ENCODE peak calls at places on chromosomes 16 and 17, in seven cellular contexts. U is mucosa of gallbladder, Y is SW 1271, G is SK-N-SH, J is non-pigmented ciliary epithelial cell, B is cardiac muscle cell, S is AG20443. K is an unnamed sample.

GRCh38 chr16:19330801-19331484 is 45.4 kb downstream of the CLEC19A start:
- DNase-seq in U (no peak), B (peak), S (peak), G (no peak), J (no peak), Y (no peak), K (peak)

GRCh38 chr17:64658931-64659330 is 3.2 kb downstream of the SMURF2 start:
- DNase-seq in G (no peak), Y (no peak), U (no peak), J (no peak), S (no peak), B (peak), K (no peak)

GRCh38 chr17:49696233-49696761 is 11.5 kb downstream of the SLC35B1 start:
- DNase-seq in B (no peak), J (no peak), U (no peak), G (no peak), Y (no peak), S (no peak), K (no peak)

GRCh38 chr17:62868008-62868407 is 59.9 kb upstream of the MARCHF10 start:
- DNase-seq in U (no peak), J (no peak), B (no peak), G (no peak), Y (no peak), S (no peak), K (no peak)

GRCh38 chr16:4461250-4462085 is 13.0 kb downstream of the NMRAL1 start:
- DNase-seq in B (no peak), U (no peak), Y (no peak), J (no peak), S (no peak), G (peak), K (no peak)

GRCh38 chr17:82022310-82022980 is at the start of gene CENPX:
- DNase-seq in B (no peak), U (no peak), G (no peak), S (no peak), Y (no peak), J (no peak), K (no peak)

GRCh38 chr17:9451919-9452318 is 123.7 kb downstream of the STX8 start:
- DNase-seq in S (no peak), U (no peak), G (no peak), B (no peak), Y (no peak), J (no peak), K (no peak)

GRCh38 chr17:20226814-20227482 is 217.8 kb downstream of the SPECC1 start:
- DNase-seq in B (peak), S (peak), Y (peak), U (peak), J (no peak), G (peak), K (peak)

GRCh38 chr16:88569614-88569984 is 604 bp upstream of the ZC3H18 start:
- DNase-seq in J (no peak), Y (no peak), U (no peak), G (peak), B (peak), S (peak), K (no peak)

GRCh38 chr16:81263470-81264200 is 25.1 kb downstream of the BCO1 start:
- DNase-seq in B (peak), U (peak), J (no peak), S (no peak), G (no peak), Y (no peak), K (no peak)